ENCODE peak calls at places on chromosomes 12 and 14, in seven cellular contexts. One of them, this sample, is unnamed.

GRCh38 chr12:12870454-12870853 is 20.9 kb upstream of the GPRC5A start:
- DNase-seq in neuronal stem cell: no peak
- DNase-seq in IMR-90: peak
- DNase-seq in mesendoderm: peak
- DNase-seq in H1: no peak
- DNase-seq in mesenchymal stem cell: peak
- DNase-seq in trophoblast cell: peak
- DNase-seq in this sample: no peak

GRCh38 chr12:48795550-48796455 is 6.9 kb upstream of the ADCY6 start:
- DNase-seq in neuronal stem cell: peak
- DNase-seq in IMR-90: peak
- DNase-seq in mesendoderm: peak
- DNase-seq in H1: peak
- DNase-seq in mesenchymal stem cell: peak
- DNase-seq in trophoblast cell: peak
- DNase-seq in this sample: peak

GRCh38 chr12:52178443-52178842 is 13.4 kb downstream of the KRT80 start:
- DNase-seq in neuronal stem cell: no peak
- DNase-seq in IMR-90: no peak
- DNase-seq in mesendoderm: no peak
- DNase-seq in H1: no peak
- DNase-seq in mesenchymal stem cell: no peak
- DNase-seq in trophoblast cell: no peak
- DNase-seq in this sample: no peak

GRCh38 chr12:111444706-111445310 is 39.1 kb downstream of the SH2B3 start:
- DNase-seq in neuronal stem cell: no peak
- DNase-seq in IMR-90: no peak
- DNase-seq in mesendoderm: peak
- DNase-seq in H1: peak
- DNase-seq in mesenchymal stem cell: peak
- DNase-seq in trophoblast cell: no peak
- DNase-seq in this sample: no peak

GRCh38 chr12:124379938-124380754 is 85.3 kb downstream of the RFLNA start:
- DNase-seq in neuronal stem cell: no peak
- DNase-seq in IMR-90: peak
- DNase-seq in mesendoderm: no peak
- DNase-seq in H1: no peak
- DNase-seq in mesenchymal stem cell: peak
- DNase-seq in trophoblast cell: no peak
- DNase-seq in this sample: no peak

GRCh38 chr14:90785474-90785873 is 30.8 kb downstream of the TTC7B start:
- DNase-seq in neuronal stem cell: no peak
- DNase-seq in IMR-90: no peak
- DNase-seq in mesendoderm: peak
- DNase-seq in H1: no peak
- DNase-seq in mesenchymal stem cell: no peak
- DNase-seq in trophoblast cell: peak
- DNase-seq in this sample: peak

GRCh38 chr12:84877340-84877739 is 35.3 kb downstream of the SLC6A15 start:
- DNase-seq in neuronal stem cell: no peak
- DNase-seq in IMR-90: no peak
- DNase-seq in mesendoderm: no peak
- DNase-seq in H1: no peak
- DNase-seq in mesenchymal stem cell: peak
- DNase-seq in trophoblast cell: no peak
- DNase-seq in this sample: no peak

GRCh38 chr12:60106207-60106606 is 510.4 kb downstream of the SLC16A7 start:
- DNase-seq in neuronal stem cell: no peak
- DNase-seq in IMR-90: peak
- DNase-seq in mesendoderm: no peak
- DNase-seq in H1: no peak
- DNase-seq in mesenchymal stem cell: peak
- DNase-seq in trophoblast cell: no peak
- DNase-seq in this sample: no peak

GRCh38 chr14:104885031-104885972 is 20.2 kb downstream of the CEP170B start:
- DNase-seq in neuronal stem cell: no peak
- DNase-seq in IMR-90: no peak
- DNase-seq in mesendoderm: no peak
- DNase-seq in H1: peak
- DNase-seq in mesenchymal stem cell: no peak
- DNase-seq in trophoblast cell: no peak
- DNase-seq in this sample: no peak

GRCh38 chr12:93243689-93244513 is 133.8 kb upstream of the NUDT4 start:
- DNase-seq in neuronal stem cell: no peak
- DNase-seq in IMR-90: peak
- DNase-seq in mesendoderm: no peak
- DNase-seq in H1: no peak
- DNase-seq in mesenchymal stem cell: peak
- DNase-seq in trophoblast cell: peak
- DNase-seq in this sample: no peak

GRCh38 chr12:8829128-8829524 is 6.7 kb downstream of the A2ML1 start:
- DNase-seq in neuronal stem cell: no peak
- DNase-seq in IMR-90: no peak
- DNase-seq in mesendoderm: peak
- DNase-seq in H1: no peak
- DNase-seq in mesenchymal stem cell: no peak
- DNase-seq in trophoblast cell: peak
- DNase-seq in this sample: peak

GRCh38 chr12:94717656-94718055 is 67.3 kb upstream of the TMCC3 start:
- DNase-seq in neuronal stem cell: no peak
- DNase-seq in IMR-90: no peak
- DNase-seq in mesendoderm: no peak
- DNase-seq in H1: no peak
- DNase-seq in mesenchymal stem cell: no peak
- DNase-seq in trophoblast cell: no peak
- DNase-seq in this sample: no peak

GRCh38 chr12:55727643-55728184 is 1.1 kb downstream of the CD63 start:
- DNase-seq in neuronal stem cell: no peak
- DNase-seq in IMR-90: peak
- DNase-seq in mesendoderm: no peak
- DNase-seq in H1: no peak
- DNase-seq in mesenchymal stem cell: peak
- DNase-seq in trophoblast cell: peak
- DNase-seq in this sample: no peak

GRCh38 chr14:100345711-100346110 is 22.6 kb downstream of the SLC25A47 start:
- DNase-seq in neuronal stem cell: no peak
- DNase-seq in IMR-90: no peak
- DNase-seq in mesendoderm: no peak
- DNase-seq in H1: no peak
- DNase-seq in mesenchymal stem cell: no peak
- DNase-seq in trophoblast cell: no peak
- DNase-seq in this sample: no peak

GRCh38 chr12:29572938-29573337 is 75.5 kb upstream of the OVCH1 start:
- DNase-seq in neuronal stem cell: no peak
- DNase-seq in IMR-90: no peak
- DNase-seq in mesendoderm: no peak
- DNase-seq in H1: no peak
- DNase-seq in mesenchymal stem cell: no peak
- DNase-seq in trophoblast cell: no peak
- DNase-seq in this sample: no peak

GRCh38 chr12:92074889-92075288 is 70.8 kb downstream of the BTG1 start:
- DNase-seq in neuronal stem cell: no peak
- DNase-seq in IMR-90: no peak
- DNase-seq in mesendoderm: no peak
- DNase-seq in H1: no peak
- DNase-seq in mesenchymal stem cell: no peak
- DNase-seq in trophoblast cell: no peak
- DNase-seq in this sample: no peak

GRCh38 chr12:92034083-92034482 is 111.6 kb downstream of the BTG1 start:
- DNase-seq in neuronal stem cell: no peak
- DNase-seq in IMR-90: no peak
- DNase-seq in mesendoderm: no peak
- DNase-seq in H1: no peak
- DNase-seq in mesenchymal stem cell: no peak
- DNase-seq in trophoblast cell: no peak
- DNase-seq in this sample: no peak

GRCh38 chr12:1518486-1518762 is 76.0 kb downstream of the FBXL14 start:
- DNase-seq in neuronal stem cell: no peak
- DNase-seq in IMR-90: no peak
- DNase-seq in mesendoderm: no peak
- DNase-seq in H1: no peak
- DNase-seq in mesenchymal stem cell: no peak
- DNase-seq in trophoblast cell: no peak
- DNase-seq in this sample: no peak

GRCh38 chr12:1517007-1517406 is 77.4 kb downstream of the FBXL14 start:
- DNase-seq in neuronal stem cell: no peak
- DNase-seq in IMR-90: peak
- DNase-seq in mesendoderm: peak
- DNase-seq in H1: peak
- DNase-seq in mesenchymal stem cell: peak
- DNase-seq in trophoblast cell: peak
- DNase-seq in this sample: peak

GRCh38 chr12:1515010-1515409 is 79.4 kb downstream of the FBXL14 start:
- DNase-seq in neuronal stem cell: no peak
- DNase-seq in IMR-90: no peak
- DNase-seq in mesendoderm: no peak
- DNase-seq in H1: no peak
- DNase-seq in mesenchymal stem cell: no peak
- DNase-seq in trophoblast cell: no peak
- DNase-seq in this sample: no peak

GRCh38 chr12:1517734-1518485 is 76.5 kb downstream of the FBXL14 start:
- DNase-seq in neuronal stem cell: no peak
- DNase-seq in IMR-90: no peak
- DNase-seq in mesendoderm: no peak
- DNase-seq in H1: no peak
- DNase-seq in mesenchymal stem cell: no peak
- DNase-seq in trophoblast cell: no peak
- DNase-seq in this sample: peak

DNA sequence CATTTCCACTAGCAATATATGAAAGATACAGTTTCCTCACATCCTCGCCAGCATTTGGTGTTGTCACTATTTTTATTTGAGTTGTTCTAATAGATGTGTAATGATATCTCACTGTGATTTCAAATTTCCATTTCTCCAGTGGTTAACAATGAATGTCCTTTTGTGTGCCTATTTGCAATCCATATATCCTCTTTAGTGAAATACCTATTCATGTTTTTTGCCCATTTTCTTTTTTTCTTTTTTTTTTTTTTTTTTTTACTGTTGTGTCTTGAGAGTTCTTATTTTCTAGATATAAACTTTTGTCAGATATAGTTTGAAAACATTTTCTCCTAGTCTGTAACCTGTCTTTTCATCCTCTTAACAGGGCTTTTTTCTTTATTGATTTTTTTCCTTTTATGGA is 79.0 kb downstream of the FBXL14 start:
- DNase-seq in neuronal stem cell: no peak
- DNase-seq in IMR-90: no peak
- DNase-seq in mesendoderm: no peak
- DNase-seq in H1: no peak
- DNase-seq in mesenchymal stem cell: no peak
- DNase-seq in trophoblast cell: no peak
- DNase-seq in this sample: no peak
- H2AK5ac ChIP-seq in neuronal stem cell: no peak
- H2AK5ac ChIP-seq in IMR-90: no peak
- H2AK5ac ChIP-seq in mesendoderm: no peak
- H2AK5ac ChIP-seq in H1: no peak
- H2AK5ac ChIP-seq in mesenchymal stem cell: no peak
- H2AK5ac ChIP-seq in trophoblast cell: no peak
- H2AK5ac ChIP-seq in this sample: no peak

DNA sequence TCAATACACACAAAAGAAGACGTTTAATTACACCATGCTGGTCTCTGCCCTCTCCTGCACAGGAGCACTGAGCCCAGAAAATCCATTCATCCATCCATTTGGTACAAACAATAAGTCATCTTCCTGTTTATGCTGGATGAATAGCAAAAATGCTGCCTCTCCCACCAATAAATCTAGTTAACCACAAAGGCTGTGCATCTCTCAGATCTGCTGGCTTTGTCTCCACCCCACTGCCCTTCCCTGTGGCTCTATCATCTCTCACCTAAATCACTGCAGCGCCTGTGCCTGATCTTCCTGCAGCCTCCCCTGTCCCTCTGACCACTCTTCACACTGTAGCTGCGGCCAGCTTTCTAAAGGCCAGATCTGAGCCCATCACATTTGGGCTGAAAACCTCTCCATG is 72.9 kb upstream of the DDX11 start:
- DNase-seq in neuronal stem cell: no peak
- DNase-seq in IMR-90: peak
- DNase-seq in mesendoderm: no peak
- DNase-seq in H1: no peak
- DNase-seq in mesenchymal stem cell: peak
- DNase-seq in trophoblast cell: no peak
- DNase-seq in this sample: no peak
- H2AK5ac ChIP-seq in neuronal stem cell: no peak
- H2AK5ac ChIP-seq in IMR-90: no peak
- H2AK5ac ChIP-seq in mesendoderm: no peak
- H2AK5ac ChIP-seq in H1: no peak
- H2AK5ac ChIP-seq in mesenchymal stem cell: no peak
- H2AK5ac ChIP-seq in trophoblast cell: no peak
- H2AK5ac ChIP-seq in this sample: no peak

GRCh38 chr12:131793623-131794022 is 34.6 kb upstream of the MMP17 start:
- DNase-seq in neuronal stem cell: no peak
- DNase-seq in IMR-90: peak
- DNase-seq in mesendoderm: peak
- DNase-seq in H1: no peak
- DNase-seq in mesenchymal stem cell: peak
- DNase-seq in trophoblast cell: no peak
- DNase-seq in this sample: no peak

GRCh38 chr12:131795064-131795463 is 33.1 kb upstream of the MMP17 start:
- DNase-seq in neuronal stem cell: no peak
- DNase-seq in IMR-90: no peak
- DNase-seq in mesendoderm: no peak
- DNase-seq in H1: no peak
- DNase-seq in mesenchymal stem cell: no peak
- DNase-seq in trophoblast cell: no peak
- DNase-seq in this sample: no peak

GRCh38 chr12:131794573-131794972 is 33.6 kb upstream of the MMP17 start:
- DNase-seq in neuronal stem cell: no peak
- DNase-seq in IMR-90: no peak
- DNase-seq in mesendoderm: no peak
- DNase-seq in H1: no peak
- DNase-seq in mesenchymal stem cell: no peak
- DNase-seq in trophoblast cell: no peak
- DNase-seq in this sample: no peak

GRCh38 chr12:131795688-131796410 is 32.3 kb upstream of the MMP17 start:
- DNase-seq in neuronal stem cell: no peak
- DNase-seq in IMR-90: no peak
- DNase-seq in mesendoderm: peak
- DNase-seq in H1: peak
- DNase-seq in mesenchymal stem cell: no peak
- DNase-seq in trophoblast cell: peak
- DNase-seq in this sample: peak

GRCh38 chr12:131794061-131794460 is 34.1 kb upstream of the MMP17 start:
- DNase-seq in neuronal stem cell: no peak
- DNase-seq in IMR-90: no peak
- DNase-seq in mesendoderm: no peak
- DNase-seq in H1: no peak
- DNase-seq in mesenchymal stem cell: no peak
- DNase-seq in trophoblast cell: no peak
- DNase-seq in this sample: no peak
- H2AK5ac ChIP-seq in neuronal stem cell: no peak
- H2AK5ac ChIP-seq in IMR-90: no peak
- H2AK5ac ChIP-seq in mesendoderm: no peak
- H2AK5ac ChIP-seq in H1: no peak
- H2AK5ac ChIP-seq in mesenchymal stem cell: no peak
- H2AK5ac ChIP-seq in trophoblast cell: no peak
- H2AK5ac ChIP-seq in this sample: no peak

DNA sequence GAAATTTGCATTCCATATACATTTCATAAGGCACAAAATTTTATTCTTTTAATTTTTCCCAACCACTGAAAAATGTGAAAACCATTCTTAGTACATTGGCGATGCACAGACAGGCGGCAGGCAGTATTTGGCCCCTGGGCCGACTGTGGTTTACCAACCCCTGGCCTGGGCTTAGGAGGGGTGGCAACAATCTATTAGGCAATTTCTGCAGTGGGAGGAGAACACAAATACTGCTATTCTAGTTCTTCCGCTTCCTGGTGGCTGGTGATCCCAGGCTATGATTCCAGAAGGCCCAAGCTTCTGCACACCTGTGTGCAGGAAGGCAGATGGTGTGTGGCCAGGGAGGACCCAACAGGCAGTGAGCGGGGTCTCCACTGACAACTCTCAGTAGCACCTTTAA is 67.4 kb upstream of the FOXN3 start:
- DNase-seq in neuronal stem cell: no peak
- DNase-seq in IMR-90: no peak
- DNase-seq in mesendoderm: no peak
- DNase-seq in H1: no peak
- DNase-seq in mesenchymal stem cell: no peak
- DNase-seq in trophoblast cell: no peak
- DNase-seq in this sample: no peak
- H2AK5ac ChIP-seq in neuronal stem cell: no peak
- H2AK5ac ChIP-seq in IMR-90: no peak
- H2AK5ac ChIP-seq in mesendoderm: no peak
- H2AK5ac ChIP-seq in H1: no peak
- H2AK5ac ChIP-seq in mesenchymal stem cell: no peak
- H2AK5ac ChIP-seq in trophoblast cell: no peak
- H2AK5ac ChIP-seq in this sample: no peak

This sample was measured in H9.